ENCODE peak calls at places on chromosomes 1 and 21, in five cellular contexts. M is sigmoid colon, J is keratinocyte, K is heart right ventricle, T is endothelial cell. U is an unnamed sample.
A peak's percentile ranks its signal among the peaks of the same experiment; 100 is the strongest.

GRCh38 chr1:244302889-244303609 is 148.7 kb downstream of the ADSS2 start:
- DNase-seq in M (no peak), J (peak; percentile 59), K (no peak), T (no peak), U (no peak)

GRCh38 chr1:1270813-1271212 is 2.8 kb downstream of the UBE2J2 start:
- DNase-seq in M (no peak), J (no peak), K (no peak), T (no peak), U (peak; percentile 35)

GRCh38 chr1:53919675-53920066 is 25.7 kb downstream of the DIO1 start:
- DNase-seq in M (no peak), J (no peak), K (no peak), T (no peak), U (no peak)

GRCh38 chr1:24830680-24831272 is 85.5 kb downstream of the CLIC4 start:
- DNase-seq in M (no peak), J (peak; percentile 33), K (no peak), T (no peak), U (peak; percentile 32)

GRCh38 chr1:212457740-212458338 is 25.1 kb downstream of the NENF start:
- DNase-seq in M (no peak), J (no peak), K (no peak), T (peak; percentile 77), U (no peak)

GRCh38 chr1:82386365-82387069 is 585.8 kb downstream of the ADGRL2 start:
- DNase-seq in M (no peak), J (no peak), K (no peak), T (no peak), U (no peak)

GRCh38 chr1:111227434-111227833 is at the start of gene CHI3L2:
- DNase-seq in M (no peak), J (no peak), K (no peak), T (no peak), U (no peak)

GRCh38 chr1:183454377-183454776 is 17.9 kb upstream of the SMG7 start:
- DNase-seq in M (no peak), J (peak; percentile 68), K (no peak), T (no peak), U (no peak)

GRCh38 chr1:9376886-9377333 is 84.2 kb downstream of the SPSB1 start:
- DNase-seq in M (peak; percentile 96), J (no peak), K (peak; percentile 41), T (no peak), U (no peak)

GRCh38 chr1:96487961-96488360 is 233.6 kb upstream of the PTBP2 start:
- DNase-seq in M (peak; percentile 69), J (no peak), K (no peak), T (no peak), U (no peak)

GRCh38 chr1:42484382-42484781 is 21.3 kb downstream of the CCDC30 start:
- DNase-seq in M (no peak), J (no peak), K (no peak), T (no peak), U (peak; percentile 28)

DNA sequence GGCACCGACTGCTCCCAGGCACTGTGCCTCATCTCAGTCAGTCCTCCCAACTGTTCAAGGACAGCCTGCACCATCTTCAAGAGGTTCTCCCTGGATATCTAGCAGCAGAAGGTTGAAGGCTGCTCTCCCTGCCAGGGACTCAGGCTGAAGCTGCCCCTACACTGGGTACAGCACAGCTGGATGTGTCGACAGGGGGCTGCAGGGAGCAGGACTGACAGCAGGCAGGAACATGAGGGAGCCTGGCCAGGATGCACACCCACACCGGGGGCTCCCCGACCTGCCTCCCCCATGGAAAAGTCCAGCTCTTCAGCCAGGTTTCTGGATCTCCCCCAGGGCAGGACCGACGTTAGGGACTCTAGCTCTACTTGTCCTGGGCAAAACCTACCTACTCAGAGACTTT is 20.5 kb downstream of the SETD4 start:
- DNase-seq in M (no peak), J (no peak), K (no peak), T (no peak), U (no peak)
- TF ChIP-seq CTCF in M (no peak), J (no peak), K (no peak), T (no peak), U (no peak)

GRCh38 chr1:156772222-156772621 is 4.9 kb downstream of the PRCC start:
- DNase-seq in M (no peak), J (no peak), K (no peak), T (no peak), U (no peak)
- TF ChIP-seq CTCF in M (no peak), J (no peak), K (no peak), T (peak; percentile 14), U (no peak)

GRCh38 chr21:33938381-33938780 is 22.8 kb upstream of the ATP5PO start:
- DNase-seq in M (no peak), J (no peak), K (no peak), T (no peak), U (no peak)
- TF ChIP-seq CTCF in M (no peak), J (no peak), K (no peak), T (no peak), U (no peak)

GRCh38 chr21:41359289-41359688 is 2.5 kb upstream of the MX2 start:
- DNase-seq in M (no peak), J (no peak), K (no peak), T (peak; percentile 54), U (no peak)
- TF ChIP-seq CTCF in M (no peak), J (no peak), K (no peak), T (peak; percentile 23), U (no peak)

DNA sequence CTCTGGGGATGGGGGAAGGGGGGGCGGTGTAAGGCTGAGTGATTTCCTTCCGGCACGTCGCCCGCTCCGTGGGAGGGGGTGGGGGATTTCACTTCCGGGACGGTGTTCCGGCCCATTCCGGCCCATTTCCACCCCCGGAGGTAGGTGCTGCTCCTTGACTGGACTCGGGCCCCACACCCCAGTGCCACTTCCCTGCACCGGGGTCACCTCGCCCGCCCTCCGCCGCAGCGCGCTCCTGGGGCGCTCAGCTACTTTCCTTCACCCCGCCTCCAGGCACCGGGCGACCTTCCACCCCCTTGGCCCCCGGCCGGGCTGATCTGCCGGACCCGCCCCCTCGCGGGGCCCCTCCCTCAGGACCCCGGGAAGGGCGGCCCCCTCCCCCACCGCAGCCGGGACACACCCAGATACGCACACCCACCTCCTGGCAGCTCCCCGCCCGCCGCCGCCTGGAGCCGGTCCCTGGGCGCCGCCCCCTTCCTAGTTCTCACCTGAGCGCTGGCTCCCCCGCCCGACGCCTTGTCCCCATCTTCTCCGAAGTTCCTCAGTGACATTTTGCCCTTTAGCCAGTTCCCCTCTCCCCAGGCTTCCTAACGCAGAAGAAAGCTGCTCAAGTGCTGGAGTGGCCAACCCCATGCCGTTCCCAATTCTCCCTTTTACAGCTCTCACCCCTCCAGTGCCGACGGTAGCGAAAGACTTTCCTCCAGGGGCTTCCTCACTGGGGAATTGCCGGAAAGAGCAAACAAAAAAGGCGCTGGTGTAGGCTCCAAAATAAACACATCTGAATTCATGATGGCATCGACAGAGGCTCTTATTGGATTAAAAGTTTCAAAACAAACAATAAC is at the start of gene ZBTB37:
- DNase-seq in M (peak; percentile 91), J (no peak), K (peak; percentile 89), T (peak; percentile 93), U (peak; percentile 27)
- TF ChIP-seq CTCF in M (no peak), J (peak; percentile 21), K (no peak), T (no peak), U (no peak)

DNA sequence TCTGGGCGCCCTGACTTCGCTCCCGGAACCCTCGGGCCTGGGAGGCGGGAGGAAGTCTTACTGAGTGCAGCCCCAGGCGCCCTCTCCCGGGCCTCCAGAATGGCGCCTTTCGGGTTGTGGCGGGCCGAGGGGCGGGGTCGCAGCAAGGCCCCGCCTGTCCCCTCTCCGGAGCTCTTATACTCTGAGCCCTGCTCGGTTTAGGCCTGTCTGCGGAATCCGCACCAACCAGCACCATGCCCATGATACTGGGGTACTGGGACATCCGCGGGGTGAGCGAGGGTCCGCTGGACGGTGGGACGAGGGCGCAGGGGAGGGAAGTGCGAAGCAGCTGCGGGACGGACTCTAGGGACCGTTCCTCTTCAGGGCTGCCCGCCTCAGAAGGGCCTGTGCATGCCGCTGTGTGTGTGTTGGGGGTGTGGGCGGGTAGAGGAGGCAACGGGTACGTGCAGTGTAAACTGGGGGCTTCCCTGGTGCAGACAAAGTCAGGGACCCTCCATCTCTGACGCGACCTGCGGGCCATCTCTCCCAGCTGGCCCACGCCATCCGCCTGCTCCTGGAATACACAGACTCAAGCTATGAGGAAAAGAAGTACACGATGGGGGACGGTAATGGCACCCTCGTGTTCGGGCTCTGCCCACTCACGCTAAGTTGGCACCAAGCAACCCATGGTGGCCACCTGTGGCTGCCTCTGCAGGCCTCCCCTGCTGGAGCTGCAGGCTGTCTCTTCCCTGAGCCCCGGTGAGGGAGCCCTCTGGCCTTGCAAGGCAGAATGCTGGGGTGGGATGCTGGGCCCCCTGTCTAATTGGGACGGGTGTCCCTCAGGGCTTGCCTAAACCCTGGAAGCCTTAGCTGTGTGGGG is at the start of gene GSTM1:
- DNase-seq in M (peak; percentile 90), J (no peak), K (peak; percentile 84), T (no peak), U (no peak)
- TF ChIP-seq CTCF in M (no peak), J (peak; percentile 8), K (no peak), T (no peak), U (no peak)

U was measured in AG09319.